ENCODE peak calls at places on chromosomes 5 and 9, in ten cellular contexts. G is brain microvascular endothelial cell; H is fibroblast of lung; E is CD8-positive, alpha-beta T cell; V is K562; C is fibroblast of mammary gland; R is dorsolateral prefrontal cortex; U is HFF-Myc; K is CD4-positive, alpha-beta memory T cell; X is endodermal cell. A is an unnamed sample.
A peak's percentile ranks its signal among the peaks of the same experiment; 100 is the strongest.

GRCh38 chr5:138287252-138287651 is 12.8 kb upstream of the GFRA3 start:
- DNase-seq in G (no peak), H (no peak), E (no peak), V (no peak), C (no peak), R (no peak), U (no peak), K (no peak), X (no peak), A (no peak)

GRCh38 chr5:98016771-98017170 is 756.7 kb upstream of the RGMB start:
- DNase-seq in G (no peak), H (peak; percentile 11), E (no peak), V (no peak), C (peak; percentile 12), R (no peak), U (no peak), K (no peak), X (no peak), A (no peak)

GRCh38 chr5:139664273-139664693 is 16.1 kb downstream of the CXXC5 start:
- DNase-seq in G (no peak), H (no peak), E (no peak), V (no peak), C (no peak), R (no peak), U (no peak), K (no peak), X (no peak), A (no peak)

GRCh38 chr5:170614071-170614490 is 110.3 kb downstream of the KCNIP1 start:
- DNase-seq in G (no peak), H (no peak), E (no peak), V (no peak), C (no peak), R (no peak), U (no peak), K (no peak), X (peak; percentile 55), A (no peak)

GRCh38 chr9:126564716-126565115 is 49.0 kb upstream of the LMX1B start:
- DNase-seq in G (no peak), H (no peak), E (no peak), V (no peak), C (no peak), R (no peak), U (no peak), K (no peak), X (peak; percentile 80), A (no peak)

GRCh38 chr9:311837-312236 is 97.2 kb downstream of the DOCK8 start:
- DNase-seq in G (no peak), H (no peak), E (no peak), V (no peak), C (no peak), R (no peak), U (no peak), K (no peak), X (peak; percentile 51), A (no peak)

GRCh38 chr5:18968966-18969365 is 1019.0 kb downstream of the CDH18 start:
- DNase-seq in G (no peak), H (no peak), E (no peak), V (no peak), C (no peak), R (no peak), U (no peak), K (no peak), X (no peak), A (no peak)

GRCh38 chr9:124834586-124834985 is 18.7 kb upstream of the WDR38 start:
- DNase-seq in G (no peak), H (peak; percentile 70), E (no peak), V (no peak), C (peak; percentile 80), R (no peak), U (no peak), K (no peak), X (peak; percentile 56), A (no peak)

GRCh38 chr9:22147818-22148573 is 138.9 kb upstream of the CDKN2B start:
- DNase-seq in G (peak; percentile 98), H (peak; percentile 94), E (no peak), V (no peak), C (peak; percentile 99), R (no peak), U (peak; percentile 94), K (peak; percentile 14), X (no peak), A (no peak)

GRCh38 chr5:9698125-9698848 is 68.1 kb upstream of the TAS2R1 start:
- DNase-seq in G (peak; percentile 36), H (peak; percentile 3), E (no peak), V (no peak), C (no peak), R (no peak), U (peak; percentile 49), K (no peak), X (no peak), A (no peak)

GRCh38 chr5:68419637-68420452 is 204.3 kb downstream of the PIK3R1 start:
- DNase-seq in G (peak; percentile 45), H (peak; percentile 80), E (no peak), V (peak; percentile 88), C (peak; percentile 88), R (no peak), U (peak; percentile 21), K (no peak), X (no peak), A (no peak)

DNA sequence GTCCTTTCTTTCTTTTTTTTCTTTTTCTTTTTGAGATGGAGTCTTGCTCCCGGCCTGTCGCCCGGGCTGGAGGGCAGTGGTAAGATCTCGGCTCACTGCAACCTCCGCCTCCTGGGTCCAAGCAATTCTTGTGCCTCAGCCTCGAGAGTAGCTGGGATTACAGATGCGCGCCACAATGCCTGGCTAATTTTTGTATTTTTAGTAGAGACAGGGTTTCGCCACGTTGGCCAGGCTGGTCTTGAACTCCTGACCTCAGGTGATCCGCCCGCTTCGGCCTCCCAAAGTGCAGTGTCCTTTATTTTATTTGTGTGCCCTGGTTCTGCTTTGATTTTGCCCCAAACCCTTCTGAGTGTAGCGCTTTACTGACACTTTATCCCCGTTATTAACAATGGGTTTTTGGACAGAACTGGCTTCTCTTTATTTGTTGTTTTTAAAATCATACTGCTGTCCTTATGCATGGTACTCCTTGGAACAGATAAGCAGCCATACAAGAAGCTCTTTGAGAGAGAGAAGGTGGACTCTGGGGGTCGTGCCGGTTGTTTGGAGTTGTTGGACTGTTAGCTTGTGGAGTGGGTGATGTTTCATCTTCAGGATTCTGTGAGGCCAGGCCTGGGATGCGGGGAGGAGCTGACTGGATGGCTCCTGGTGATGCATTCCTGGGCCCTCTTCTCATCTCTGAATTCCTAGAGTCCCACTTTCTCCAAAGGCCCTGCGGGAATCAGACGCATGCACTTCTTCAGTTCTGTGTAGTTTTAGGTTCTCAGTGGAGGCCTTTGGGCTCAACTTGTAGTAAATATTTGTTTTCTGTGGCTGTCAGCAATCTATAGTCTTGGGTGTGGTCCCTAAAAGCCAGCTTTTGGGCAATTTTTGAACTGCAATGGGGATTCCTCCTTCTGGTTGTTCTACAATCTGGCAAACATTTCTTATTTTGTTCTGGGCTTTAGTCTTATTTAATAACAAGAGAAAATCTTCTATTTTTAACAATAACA is 47.8 kb downstream of the PTTG1 start:
- DNase-seq in G (peak; percentile 64), H (no peak), E (no peak), V (no peak), C (no peak), R (no peak), U (no peak), K (no peak), X (no peak), A (no peak)
- H3K4me3 ChIP-seq in G (no peak overlapping the region), H (no peak overlapping the region), E (peak overlapping the region; percentile 18), V (no peak overlapping the region), C (no peak overlapping the region), R (no peak overlapping the region), U (peak overlapping the region; percentile 45), K (peak overlapping the region; percentile 11), X (no peak overlapping the region), A (no peak overlapping the region)

GRCh38 chr9:133558191-133559126 is 24.0 kb downstream of the ADAMTSL2 start:
- DNase-seq in G (peak; percentile 79), H (peak; percentile 69), E (no peak), V (peak; percentile 65), C (peak; percentile 82), R (peak; percentile 81), U (peak; percentile 82), K (no peak), X (peak; percentile 76), A (no peak)
- H3K4me3 ChIP-seq in G (no peak overlapping the region), H (no peak overlapping the region), E (no peak overlapping the region), V (no peak overlapping the region), C (no peak overlapping the region), R (no peak overlapping the region), U (peak overlapping the region; percentile 5), K (no peak overlapping the region), X (no peak overlapping the region), A (no peak overlapping the region)

GRCh38 chr9:119284587-119285337 is 84.5 kb downstream of the BRINP1 start:
- DNase-seq in G (no peak), H (no peak), E (no peak), V (no peak), C (peak; percentile 48), R (no peak), U (no peak), K (no peak), X (no peak), A (no peak)

GRCh38 chr9:119284118-119284517 is 85.1 kb downstream of the BRINP1 start:
- DNase-seq in G (no peak), H (no peak), E (no peak), V (no peak), C (peak; percentile 4), R (peak; percentile 53), U (no peak), K (no peak), X (peak; percentile 82), A (no peak)

GRCh38 chr9:119291554-119291953 is 77.7 kb downstream of the BRINP1 start:
- DNase-seq in G (no peak), H (no peak), E (no peak), V (no peak), C (no peak), R (no peak), U (no peak), K (no peak), X (no peak), A (no peak)

GRCh38 chr9:119289740-119290139 is 79.5 kb downstream of the BRINP1 start:
- DNase-seq in G (peak; percentile 20), H (no peak), E (no peak), V (peak; percentile 34), C (peak; percentile 65), R (no peak), U (no peak), K (no peak), X (peak; percentile 80), A (peak; percentile 31)
- H3K4me3 ChIP-seq in G (no peak overlapping the region), H (no peak overlapping the region), E (no peak overlapping the region), V (no peak overlapping the region), C (no peak overlapping the region), R (no peak overlapping the region), U (no peak overlapping the region), K (no peak overlapping the region), X (no peak overlapping the region), A (no peak overlapping the region)

DNA sequence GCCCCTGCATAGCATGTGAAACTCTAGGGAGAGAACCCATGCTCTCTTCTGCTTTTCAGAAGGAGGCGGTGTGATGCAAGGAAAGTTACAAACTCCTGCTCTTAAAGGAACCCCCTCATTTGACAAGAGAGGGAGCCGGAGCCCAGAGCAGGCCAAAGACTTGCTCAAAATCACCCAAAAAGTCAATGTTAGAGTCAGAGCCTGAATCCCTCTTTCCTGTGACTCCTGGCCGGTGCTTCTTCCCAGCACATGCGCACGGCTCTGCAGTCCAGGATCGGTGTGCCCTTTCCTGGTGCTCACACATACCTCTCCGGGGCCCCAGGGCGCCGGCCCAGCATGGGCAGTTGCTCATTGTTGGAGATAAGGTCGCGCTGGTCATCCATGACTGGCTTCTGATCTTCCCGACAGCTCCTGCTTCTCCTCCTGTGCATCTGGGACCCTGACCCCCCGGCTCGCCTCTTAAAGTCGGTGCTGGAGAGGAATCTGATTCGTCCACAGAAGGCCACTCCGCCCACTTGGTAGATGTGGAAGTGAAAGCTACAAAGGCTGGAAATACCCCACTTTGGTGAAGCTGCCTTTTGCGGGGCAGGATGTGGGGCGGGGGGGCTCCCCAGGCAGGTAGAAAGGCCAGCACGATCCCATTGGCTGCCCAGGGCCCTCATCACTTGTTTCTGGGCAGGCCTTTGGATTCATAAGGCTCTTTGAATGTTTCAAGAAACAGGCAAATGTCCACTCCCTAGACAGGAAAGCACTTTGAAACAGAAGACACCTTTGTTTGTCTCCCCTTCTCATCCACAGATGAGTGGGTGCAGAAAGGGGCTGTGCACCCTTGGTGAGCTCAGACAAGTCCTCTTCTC is at the start of gene CD74:
- DNase-seq in G (peak; percentile 45), H (no peak), E (peak; percentile 85), V (no peak), C (no peak), R (peak; percentile 76), U (no peak), K (peak; percentile 94), X (peak; percentile 87), A (no peak)
- H3K4me3 ChIP-seq in G (peak within 1 kb of the TSS; percentile 24), H (no peak within 1 kb of the TSS), E (peak within 1 kb of the TSS; percentile 88), V (no peak within 1 kb of the TSS), C (no peak within 1 kb of the TSS), R (peak within 1 kb of the TSS; percentile 53), U (no peak within 1 kb of the TSS), K (peak within 1 kb of the TSS; percentile 91), X (no peak within 1 kb of the TSS), A (no peak within 1 kb of the TSS)

A was measured in LNCaP clone FGC.